ENCODE peak calls at places on chromosomes 16 and 17, in four cellular contexts. I is tibial artery; V is CD8-positive, alpha-beta memory T cell; O is transverse colon. Q is an unnamed sample.

GRCh38 chr16:58492735-58493134 is 7.2 kb upstream of the NDRG4 start:
- DNase-seq in O (no peak), I (no peak), V (no peak), Q (no peak)

GRCh38 chr17:68512967-68513474 is 791 bp downstream of the PRKAR1A start:
- DNase-seq in I (no peak), V (no peak), O (peak), Q (peak)

GRCh38 chr16:56611281-56611833 is 3.0 kb downstream of the MT2A start:
- DNase-seq in V (no peak), O (no peak), I (peak), Q (peak)

GRCh38 chr16:48193846-48194245 is 38.1 kb upstream of the ABCC12 start:
- DNase-seq in V (no peak), I (no peak), O (no peak), Q (no peak)

GRCh38 chr16:29806641-29807425 is 504 bp downstream of the MAZ start:
- DNase-seq in O (peak), V (no peak), I (peak), Q (peak)

GRCh38 chr17:35187481-35187880 is 6.7 kb downstream of the SLC35G3 start:
- DNase-seq in O (no peak), I (no peak), V (no peak), Q (no peak)

GRCh38 chr17:80513892-80514291 is 30.7 kb upstream of the RPTOR start:
- DNase-seq in O (no peak), V (no peak), I (no peak), Q (no peak)

GRCh38 chr17:50386451-50386994 is 10.8 kb downstream of the LRRC59 start:
- DNase-seq in O (no peak), V (no peak), I (no peak), Q (no peak)

GRCh38 chr16:85798283-85798776 is 1.0 kb downstream of the EMC8 start:
- DNase-seq in O (no peak), I (no peak), V (no peak), Q (no peak)

GRCh38 chr16:49594706-49595534 is 221.3 kb downstream of the C16orf78 start:
- DNase-seq in I (peak), O (no peak), V (no peak), Q (no peak)

GRCh38 chr17:17813725-17814095 is 23.1 kb downstream of the SREBF1 start:
- DNase-seq in I (no peak), V (no peak), O (no peak), Q (no peak)

GRCh38 chr16:30649725-30650368 is 913 bp upstream of the PRR14 start:
- DNase-seq in I (no peak), V (peak), O (no peak), Q (no peak)

GRCh38 chr16:65842067-65842466 is 524.4 kb upstream of the CDH5 start:
- DNase-seq in V (no peak), O (no peak), I (no peak), Q (no peak)

GRCh38 chr17:11899494-11899893 is 97.8 kb downstream of the ZNF18 start:
- DNase-seq in I (no peak), V (no peak), O (no peak), Q (peak)

GRCh38 chr16:1678500-1679098 is 520 bp downstream of the JPT2 start:
- DNase-seq in I (peak), O (peak), V (peak), Q (peak)

GRCh38 chr16:12617401-12617819 is 186.3 kb downstream of the CPPED1 start:
- DNase-seq in V (no peak), I (no peak), O (no peak), Q (no peak)

GRCh38 chr16:87554754-87555427 is 47.4 kb upstream of the JPH3 start:
- DNase-seq in V (no peak), O (no peak), I (no peak), Q (no peak)

GRCh38 chr16:89139907-89140361 is 31.6 kb upstream of the CDH15 start:
- DNase-seq in I (no peak), V (no peak), O (no peak), Q (no peak)

DNA sequence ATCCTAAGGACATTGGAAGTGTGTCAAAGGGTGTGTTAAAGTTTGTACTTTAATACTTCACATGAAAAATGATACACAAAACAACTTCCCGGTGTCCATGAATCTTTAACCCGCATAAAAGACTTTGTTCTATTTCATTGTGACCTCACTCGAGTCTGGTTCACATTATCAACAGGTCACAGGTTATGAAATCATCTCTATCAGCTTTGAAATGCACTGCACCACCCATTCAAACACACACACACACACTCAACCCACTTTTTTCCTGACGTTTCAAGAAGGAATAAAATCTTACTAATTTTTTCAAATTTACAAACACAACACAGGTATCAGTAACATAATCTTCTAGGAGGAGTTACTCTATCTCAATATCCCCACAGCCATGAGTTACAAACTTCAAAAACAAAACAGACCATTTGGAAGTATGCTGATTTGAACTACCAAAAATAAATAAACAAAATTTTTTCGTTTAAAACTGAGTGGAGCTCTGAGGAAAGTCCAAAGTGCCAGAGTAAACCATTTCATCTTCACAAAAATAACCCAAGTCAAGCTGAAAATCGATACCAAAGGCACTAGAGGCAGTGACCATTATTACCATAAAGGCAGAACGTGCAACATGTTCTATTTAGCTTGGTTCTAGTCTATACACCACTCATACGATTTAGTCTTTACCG is 2.7 kb downstream of the ACOX1 start:
- DNase-seq in V (no peak), O (no peak), I (no peak), Q (no peak)
- H3K27ac ChIP-seq in V (no peak), O (peak), I (no peak), Q (no peak)

GRCh38 chr16:54632322-54632721 is 298.3 kb upstream of the IRX5 start:
- DNase-seq in V (no peak), I (no peak), O (no peak), Q (no peak)
- H3K4me3 ChIP-seq in V (no peak), I (no peak), O (no peak), Q (no peak)

DNA sequence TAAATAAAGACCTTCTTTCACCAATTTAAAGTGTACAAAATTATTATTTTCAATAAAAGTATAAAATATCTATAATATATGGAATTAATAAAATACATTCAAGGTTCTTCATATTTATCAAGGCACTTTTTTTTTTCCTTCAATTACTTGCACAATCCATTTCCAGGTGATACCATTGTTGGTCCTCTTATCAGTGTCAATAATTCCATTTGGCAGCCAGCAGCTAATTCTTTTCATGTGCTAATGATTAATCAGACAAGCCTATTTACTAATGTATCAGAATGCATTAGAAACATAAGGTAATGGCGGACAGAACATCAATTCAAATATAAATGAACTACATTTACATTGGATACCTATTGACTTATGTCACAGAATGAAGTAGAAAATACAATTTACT is 622.2 kb downstream of the TOX3 start:
- DNase-seq in O (no peak), I (no peak), V (no peak), Q (no peak)
- H3K27ac ChIP-seq in O (no peak), I (no peak), V (no peak), Q (no peak)

GRCh38 chr17:75647061-75647460 is 13.8 kb downstream of the SMIM5 start:
- DNase-seq in V (no peak), O (no peak), I (no peak), Q (no peak)

GRCh38 chr17:75646626-75646968 is 13.4 kb downstream of the SMIM5 start:
- DNase-seq in O (no peak), V (no peak), I (no peak), Q (no peak)

GRCh38 chr17:75645501-75645888 is 12.3 kb downstream of the SMIM5 start:
- DNase-seq in O (peak), I (no peak), V (no peak), Q (no peak)

GRCh38 chr17:75647921-75648320 is 14.7 kb downstream of the SMIM5 start:
- DNase-seq in O (no peak), V (no peak), I (no peak), Q (no peak)

GRCh38 chr17:75645889-75646625 is 12.8 kb downstream of the SMIM5 start:
- DNase-seq in V (no peak), O (peak), I (no peak), Q (no peak)
- H3K4me3 ChIP-seq in V (no peak), O (no peak), I (no peak), Q (no peak)

GRCh38 chr17:41478240-41478639 is 2.7 kb downstream of the KRT35 start:
- DNase-seq in O (no peak), I (no peak), V (no peak), Q (no peak)

GRCh38 chr17:41475421-41475820 is 5.5 kb downstream of the KRT35 start:
- DNase-seq in I (no peak), O (no peak), V (no peak), Q (no peak)

GRCh38 chr17:41476866-41477815 is 3.8 kb downstream of the KRT35 start:
- DNase-seq in V (no peak), O (no peak), I (no peak), Q (no peak)

GRCh38 chr17:41480136-41480535 is 815 bp downstream of the KRT35 start:
- DNase-seq in I (no peak), V (no peak), O (no peak), Q (no peak)

DNA sequence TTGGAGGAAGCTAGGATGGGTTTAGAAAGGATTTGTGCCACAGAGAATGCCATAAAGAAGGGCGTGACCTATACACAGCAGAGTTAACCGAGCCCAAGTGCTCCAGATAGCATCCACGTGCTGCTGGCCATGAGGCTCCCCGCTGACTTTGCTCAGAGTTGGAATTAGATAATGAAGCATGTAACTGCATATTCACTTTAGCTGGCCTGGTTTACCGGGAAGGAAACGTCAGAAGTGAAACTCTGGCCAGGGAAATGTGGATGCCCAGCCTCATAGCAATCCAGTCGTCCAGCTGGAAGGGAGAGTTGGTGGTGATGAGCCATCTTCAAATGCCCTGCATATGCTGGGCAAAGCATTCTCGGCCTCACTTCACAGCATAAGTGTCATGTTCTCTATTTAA is 6.1 kb downstream of the KRT35 start:
- DNase-seq in V (no peak), O (no peak), I (no peak), Q (no peak)
- H3K27ac ChIP-seq in V (no peak), O (no peak), I (no peak), Q (no peak)